ENCODE peak calls at places on chromosome 16, in six cellular contexts. P is ascending aorta, S is DND-41, G is heart left ventricle, O is tibial artery, F is mesendoderm. L is an unnamed sample.
A peak's percentile ranks its signal among the peaks of the same experiment; 100 is the strongest.

GRCh38 chr16:69691980-69692911 is 34.1 kb downstream of the NQO1 start:
- DNase-seq in S (no peak), F (no peak), O (no peak), P (no peak), G (no peak), L (no peak)

GRCh38 chr16:31351246-31351936 is 3.6 kb upstream of the ITGAX start:
- DNase-seq in S (no peak), F (no peak), P (no peak), G (no peak), O (no peak), L (no peak)

GRCh38 chr16:53974484-53975115 is 270.6 kb downstream of the FTO start:
- DNase-seq in S (no peak), G (no peak), P (no peak), F (no peak), O (no peak), L (no peak)

GRCh38 chr16:1530883-1531637 is 2.4 kb upstream of the TMEM204 start:
- DNase-seq in S (no peak), O (peak; percentile 74), F (no peak), G (peak; percentile 64), P (peak; percentile 80), L (no peak)

GRCh38 chr16:66220766-66221165 is 145.7 kb upstream of the CDH5 start:
- DNase-seq in F (no peak), P (no peak), S (peak; percentile 77), O (no peak), G (no peak), L (no peak)

GRCh38 chr16:89331371-89332109 is 114.0 kb downstream of the ZNF778 start:
- DNase-seq in O (no peak), F (no peak), P (no peak), S (no peak), G (no peak), L (no peak)

GRCh38 chr16:87853411-87854052 is 15.8 kb downstream of the SLC7A5 start:
- DNase-seq in G (peak; percentile 92), S (peak; percentile 96), O (peak; percentile 97), P (peak; percentile 98), F (peak; percentile 96), L (peak; percentile 49)

GRCh38 chr16:1533443-1533951 is at the start of gene TMEM204:
- DNase-seq in O (peak; percentile 72), G (peak; percentile 87), S (no peak), P (peak; percentile 86), F (peak; percentile 55), L (peak; percentile 61)

GRCh38 chr16:51851111-51851510 is 695.8 kb downstream of the TOX3 start:
- DNase-seq in S (no peak), G (no peak), O (no peak), P (no peak), F (no peak), L (no peak)

GRCh38 chr16:65117701-65118448 is 4.0 kb downstream of the CDH11 start:
- DNase-seq in F (peak; percentile 88), G (peak; percentile 70), O (peak; percentile 72), S (peak; percentile 57), P (peak; percentile 84), L (no peak)

DNA sequence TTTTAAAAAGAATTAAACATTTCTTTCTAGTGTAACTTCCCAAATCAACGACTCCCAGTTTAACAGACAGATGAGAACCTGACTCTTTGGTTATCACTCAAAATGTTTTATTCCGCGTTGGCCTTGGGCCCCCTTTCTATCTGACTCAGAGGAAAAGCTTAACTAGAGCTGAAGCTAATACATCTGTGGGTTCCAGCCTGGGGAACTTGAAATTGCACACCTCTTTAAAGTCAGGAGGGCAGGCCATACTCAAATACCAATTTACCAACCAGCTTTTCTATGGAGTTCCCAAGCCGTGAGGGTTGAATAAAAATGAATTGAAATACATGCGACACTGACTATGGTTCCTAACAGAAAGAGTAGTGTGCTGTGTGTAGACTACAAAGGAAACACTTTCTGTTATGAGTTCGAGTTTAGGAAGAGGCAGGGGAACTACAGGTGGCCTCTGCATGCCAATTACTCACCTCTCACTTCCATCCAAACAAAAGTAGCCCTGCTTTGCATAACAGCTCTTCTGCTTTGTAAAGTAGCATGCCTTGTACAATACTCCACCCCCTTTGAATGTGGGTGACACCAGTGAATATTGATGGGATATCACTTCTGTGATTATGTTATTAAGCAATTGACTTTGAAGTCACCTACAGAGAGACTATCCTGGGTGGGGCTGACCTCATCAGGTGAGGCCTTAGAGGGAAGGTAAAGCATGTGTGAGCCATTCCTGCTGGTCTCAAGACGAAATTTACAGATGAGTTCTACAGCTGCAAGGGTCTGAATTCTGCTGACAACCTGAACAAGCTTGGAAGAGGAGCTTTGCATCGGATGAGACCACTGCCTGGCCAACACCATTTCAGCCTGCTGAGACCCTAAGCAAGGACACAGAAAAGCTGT is 92.1 kb downstream of the WDR59 start:
- DNase-seq in P (no peak), F (no peak), O (no peak), S (no peak), G (no peak), L (no peak)
- H3K4me1 ChIP-seq in P (no peaks in the 10 kb centered on the region), F (no peaks in the 10 kb centered on the region), O (no peaks in the 10 kb centered on the region), S (no peaks in the 10 kb centered on the region), G (peaks cover 7% of the 10 kb centered on the region), L (no peaks in the 10 kb centered on the region)

DNA sequence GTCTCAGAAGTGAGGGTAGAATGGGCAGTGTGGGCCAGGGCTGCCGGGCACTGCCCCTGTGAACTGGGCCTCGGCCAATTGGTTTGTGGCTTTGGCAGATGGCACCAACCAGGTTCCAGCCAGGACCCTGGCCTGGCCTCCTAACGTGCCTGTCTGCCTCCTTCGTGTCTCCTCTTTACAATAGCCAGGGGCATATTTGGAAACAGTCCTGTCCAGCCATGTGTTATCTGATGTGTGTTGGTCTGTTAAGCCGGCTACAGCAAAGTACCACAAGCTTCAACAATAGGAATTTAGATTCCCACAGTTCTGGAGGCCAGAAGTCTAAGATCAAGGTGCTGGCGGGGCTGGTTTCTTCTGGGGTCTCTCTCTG is 14.6 kb downstream of the CRISPLD2 start:
- DNase-seq in P (no peak), G (no peak), S (no peak), O (no peak), F (no peak), L (no peak)
- H3K4me1 ChIP-seq in P (peaks cover 14% of the 10 kb centered on the region), G (peaks cover 62% of the 10 kb centered on the region), S (no peaks in the 10 kb centered on the region), O (peaks cover 58% of the 10 kb centered on the region), F (no peaks in the 10 kb centered on the region), L (no peaks in the 10 kb centered on the region)

GRCh38 chr16:9904526-9904925 is 277.7 kb downstream of the GRIN2A start:
- DNase-seq in G (no peak), S (no peak), P (no peak), O (no peak), F (no peak), L (no peak)
- H3K4me1 ChIP-seq in G (no peaks in the 10 kb centered on the region), S (no peaks in the 10 kb centered on the region), P (peaks cover 4% of the 10 kb centered on the region), O (no peaks in the 10 kb centered on the region), F (no peaks in the 10 kb centered on the region), L (no peaks in the 10 kb centered on the region)

GRCh38 chr16:8961811-8962390 is 1.8 kb downstream of the USP7 start:
- DNase-seq in O (no peak), P (no peak), G (no peak), F (no peak), S (no peak), L (no peak)
- H3K4me1 ChIP-seq in O (peaks cover 63% of the 10 kb centered on the region), P (peaks cover 48% of the 10 kb centered on the region), G (peaks cover 58% of the 10 kb centered on the region), F (peaks cover 24% of the 10 kb centered on the region), S (peaks cover 64% of the 10 kb centered on the region), L (peaks cover 55% of the 10 kb centered on the region)

DNA sequence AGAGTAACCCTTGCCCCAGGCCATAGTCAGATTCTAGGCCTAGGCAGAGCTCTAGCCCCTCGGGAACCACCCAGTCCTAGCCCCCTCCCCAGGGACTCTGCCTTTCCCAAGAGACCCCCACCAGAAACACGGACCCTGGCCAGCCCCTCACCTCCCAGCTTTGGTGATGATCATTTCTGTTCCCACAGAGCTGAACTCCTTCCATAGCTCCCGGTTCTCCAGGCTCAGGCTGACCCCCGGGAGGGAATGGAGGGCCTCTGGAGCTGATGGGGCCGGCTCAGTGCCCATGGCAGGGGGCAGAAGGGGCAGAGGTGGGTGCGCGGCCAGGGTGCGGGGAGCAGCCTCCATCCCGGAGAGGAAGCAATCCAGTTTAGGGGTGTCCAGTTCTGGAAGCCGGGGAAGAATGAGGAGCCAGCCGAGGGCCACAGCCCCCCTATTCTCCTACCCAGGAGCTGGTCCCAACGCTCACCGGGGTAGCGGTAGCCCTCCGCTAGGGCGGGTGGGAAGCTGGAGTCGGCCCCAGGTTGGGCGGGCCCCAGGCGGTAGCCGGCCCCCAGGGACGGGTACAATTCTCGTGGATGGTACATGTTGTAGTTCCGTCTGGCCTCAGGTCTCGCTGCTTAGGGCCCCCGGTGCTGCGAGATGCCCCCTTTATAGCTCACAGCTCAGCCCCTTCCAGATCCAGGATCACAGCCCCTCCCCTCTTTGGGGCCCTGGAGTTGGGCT is 954 bp downstream of the TBX6 start:
- DNase-seq in F (no peak), P (no peak), G (no peak), O (no peak), S (no peak), L (no peak)
- H3K4me1 ChIP-seq in F (peaks cover 5% of the 10 kb centered on the region), P (peaks cover 25% of the 10 kb centered on the region), G (peaks cover 48% of the 10 kb centered on the region), O (peaks cover 50% of the 10 kb centered on the region), S (peaks cover 43% of the 10 kb centered on the region), L (peaks cover 29% of the 10 kb centered on the region)

GRCh38 chr16:84596801-84597517 is 20.9 kb downstream of the COTL1 start:
- DNase-seq in F (no peak), O (no peak), S (no peak), P (no peak), G (no peak), L (no peak)
- H3K4me1 ChIP-seq in F (peaks cover 8% of the 10 kb centered on the region), O (peaks cover 16% of the 10 kb centered on the region), S (no peaks in the 10 kb centered on the region), P (peaks cover 16% of the 10 kb centered on the region), G (peaks cover 17% of the 10 kb centered on the region), L (peaks cover 89% of the 10 kb centered on the region)